ENCODE peak calls at places on chromosomes 7 and 10, in six cellular contexts. U, B, T, Y, P and K are unnamed samples.

GRCh38 chr10:24869354-24870016 is 82.9 kb downstream of the PRTFDC1 start:
- DNase-seq in U (peak), B (no peak), T (no peak), Y (no peak), P (no peak), K (peak)

GRCh38 chr7:40437936-40438634 is 303.3 kb downstream of the SUGCT start:
- DNase-seq in U (peak), B (no peak), T (no peak), Y (no peak), P (no peak), K (no peak)

GRCh38 chr7:119256001-119256400 is 1017.0 kb upstream of the KCND2 start:
- DNase-seq in U (no peak), B (no peak), T (no peak), Y (no peak), P (no peak), K (no peak)

GRCh38 chr7:43232376-43232775 is 119.9 kb downstream of the HECW1 start:
- DNase-seq in U (no peak), B (no peak), T (no peak), Y (peak), P (no peak), K (peak)

GRCh38 chr10:98312816-98313215 is 44.8 kb upstream of the LOXL4 start:
- DNase-seq in U (no peak), B (no peak), T (no peak), Y (no peak), P (no peak), K (no peak)

GRCh38 chr7:3092468-3092867 is 48.8 kb upstream of the CARD11 start:
- DNase-seq in U (no peak), B (peak), T (peak), Y (no peak), P (peak), K (no peak)

GRCh38 chr7:141231018-141231792 is 157.3 kb downstream of the TMEM178B start:
- DNase-seq in U (peak), B (no peak), T (no peak), Y (no peak), P (no peak), K (no peak)

GRCh38 chr7:82430518-82431465 is 12.8 kb downstream of the CACNA2D1 start:
- DNase-seq in U (peak), B (no peak), T (no peak), Y (peak), P (no peak), K (peak)

GRCh38 chr7:25360471-25360870 is 132.2 kb upstream of the NPVF start:
- DNase-seq in U (no peak), B (no peak), T (no peak), Y (no peak), P (no peak), K (no peak)

GRCh38 chr10:60522617-60523016 is 132.9 kb upstream of the ANK3 start:
- DNase-seq in U (no peak), B (no peak), T (no peak), Y (no peak), P (no peak), K (no peak)

GRCh38 chr7:13920053-13920697 is 69.3 kb downstream of the ETV1 start:
- DNase-seq in U (peak), B (no peak), T (no peak), Y (peak), P (no peak), K (peak)

GRCh38 chr10:128440513-128441160 is 314.4 kb upstream of the MKI67 start:
- DNase-seq in U (no peak), B (no peak), T (no peak), Y (no peak), P (no peak), K (no peak)

GRCh38 chr7:36037121-36037662 is 115.9 kb upstream of the EEPD1 start:
- DNase-seq in U (peak), B (no peak), T (no peak), Y (peak), P (no peak), K (peak)

GRCh38 chr10:91759581-91759986 is 38.6 kb upstream of the TNKS2 start:
- DNase-seq in U (no peak), B (no peak), T (no peak), Y (no peak), P (no peak), K (peak)

GRCh38 chr7:8105449-8106095 is 137.0 kb downstream of the GLCCI1 start:
- DNase-seq in U (no peak), B (no peak), T (no peak), Y (no peak), P (no peak), K (no peak)

GRCh38 chr10:68330852-68331454 is 911 bp upstream of the HNRNPH3 start:
- DNase-seq in U (peak), B (peak), T (peak), Y (peak), P (peak), K (peak)

GRCh38 chr7:97064972-97065587 is 40.4 kb upstream of the DLX5 start:
- DNase-seq in U (peak), B (peak), T (no peak), Y (peak), P (no peak), K (peak)

GRCh38 chr7:123622660-123623386 is 21.2 kb downstream of the ASB15 start:
- DNase-seq in U (no peak), B (no peak), T (no peak), Y (peak), P (no peak), K (no peak)

GRCh38 chr7:595621-596010 is 76.0 kb upstream of the PDGFA start:
- DNase-seq in U (no peak), B (no peak), T (peak), Y (no peak), P (no peak), K (no peak)

GRCh38 chr7:80879849-80880248 is 39.0 kb downstream of the SEMA3C start:
- DNase-seq in U (peak), B (no peak), T (no peak), Y (no peak), P (no peak), K (peak)

GRCh38 chr7:69703099-69703498 is 104.8 kb downstream of the AUTS2 start:
- DNase-seq in U (no peak), B (no peak), T (no peak), Y (no peak), P (no peak), K (no peak)

GRCh38 chr7:45146531-45147379 is 10.8 kb upstream of the RAMP3 start:
- DNase-seq in U (no peak), B (no peak), T (no peak), Y (no peak), P (no peak), K (no peak)

GRCh38 chr7:39073432-39073831 is 95.7 kb downstream of the POU6F2 start:
- DNase-seq in U (peak), B (no peak), T (no peak), Y (no peak), P (no peak), K (no peak)

GRCh38 chr10:30865141-30865926 is 166.3 kb downstream of the ZNF438 start:
- DNase-seq in U (peak), B (no peak), T (no peak), Y (peak), P (no peak), K (peak)

GRCh38 chr10:17009228-17009700 is 120.3 kb downstream of the CUBN start:
- DNase-seq in U (peak), B (no peak), T (no peak), Y (peak), P (no peak), K (peak)

GRCh38 chr7:155811895-155812761 is at the start of gene SHH:
- DNase-seq in U (no peak), B (no peak), T (no peak), Y (no peak), P (no peak), K (peak)